ENCODE peak calls at places on chromosomes 11 and 22, in nine cellular contexts. T is head of caudate nucleus; K is hypothalamus; Q is KG1; N is Kasumi-1; A is A549; H is stimulated activated CD8-positive, alpha-beta memory T cell treated with anti-CD3 and anti-CD28 coated beads, Interleukin-4, amount 100 ng/mL, for 4 hours; G is activated B cell treated with CpG ODN at 0.5 μM for 24 hours; M is EL. W is an unnamed sample.

GRCh38 chr11:112655386-112655785 is 305.8 kb upstream of the NCAM1 start:
- DNase-seq in T (peak), K (no peak), Q (no peak), N (no peak), A (no peak), H (no peak), G (no peak), M (peak), W (no peak)

GRCh38 chr11:73190557-73190885 is 27.6 kb upstream of the P2RY2 start:
- DNase-seq in T (no peak), K (no peak), Q (no peak), N (no peak), A (no peak), H (no peak), G (no peak), M (no peak), W (no peak)

GRCh38 chr22:39658367-39658766 is 87.8 kb downstream of the CACNA1I start:
- DNase-seq in T (no peak), K (no peak), Q (no peak), N (no peak), A (peak), H (no peak), G (no peak), M (no peak), W (no peak)

GRCh38 chr11:19772480-19772879 is 59.8 kb downstream of the NAV2 start:
- DNase-seq in T (no peak), K (no peak), Q (no peak), N (no peak), A (no peak), H (no peak), G (no peak), M (no peak), W (no peak)

GRCh38 chr11:104113541-104113940 is 50.4 kb downstream of the PDGFD start:
- DNase-seq in T (no peak), K (no peak), Q (no peak), N (no peak), A (no peak), H (no peak), G (no peak), M (no peak), W (peak)

GRCh38 chr11:120134106-120134930 is 3.6 kb downstream of the TRIM29 start:
- DNase-seq in T (peak), K (no peak), Q (no peak), N (no peak), A (no peak), H (no peak), G (no peak), M (no peak), W (no peak)

GRCh38 chr11:44605068-44605708 is 39.7 kb downstream of the CD82 start:
- DNase-seq in T (no peak), K (no peak), Q (no peak), N (no peak), A (no peak), H (no peak), G (no peak), M (no peak), W (no peak)

GRCh38 chr11:34175284-34176019 is 70.0 kb downstream of the NAT10 start:
- DNase-seq in T (no peak), K (no peak), Q (no peak), N (no peak), A (no peak), H (no peak), G (no peak), M (no peak), W (no peak)

GRCh38 chr11:117644403-117645155 is 152.4 kb downstream of the DSCAML1 start:
- DNase-seq in T (no peak), K (no peak), Q (no peak), N (no peak), A (no peak), H (no peak), G (no peak), M (no peak), W (no peak)

GRCh38 chr11:58531865-58532341 is 24.0 kb upstream of the OR5B21 start:
- DNase-seq in T (no peak), K (no peak), Q (no peak), N (no peak), A (no peak), H (no peak), G (no peak), M (no peak), W (no peak)

GRCh38 chr22:36056980-36057379 is 28.4 kb upstream of the RBFOX2 start:
- DNase-seq in T (no peak), K (no peak), Q (no peak), N (no peak), A (no peak), H (no peak), G (no peak), M (peak), W (peak)

GRCh38 chr11:11148104-11148509 is 204.9 kb downstream of the CSNK2A3 start:
- DNase-seq in T (no peak), K (no peak), Q (no peak), N (no peak), A (no peak), H (no peak), G (no peak), M (peak), W (peak)

GRCh38 chr11:17171342-17171741 is 36.4 kb downstream of the PIK3C2A start:
- DNase-seq in T (no peak), K (no peak), Q (no peak), N (no peak), A (no peak), H (no peak), G (no peak), M (peak), W (peak)

GRCh38 chr22:39087881-39088687 is 9.0 kb upstream of the APOBEC3H start:
- DNase-seq in T (no peak), K (no peak), Q (no peak), N (no peak), A (no peak), H (no peak), G (no peak), M (no peak), W (no peak)

GRCh38 chr22:46473896-46474557 is 63.4 kb downstream of the CELSR1 start:
- DNase-seq in T (no peak), K (no peak), Q (no peak), N (no peak), A (no peak), H (no peak), G (no peak), M (no peak), W (no peak)

GRCh38 chr22:45448431-45448830 is 34.9 kb downstream of the RIBC2 start:
- DNase-seq in T (no peak), K (no peak), Q (no peak), N (no peak), A (no peak), H (no peak), G (no peak), M (no peak), W (peak)

GRCh38 chr22:24952837-24953293 is 349 bp downstream of the KIAA1671 start:
- DNase-seq in T (peak), K (no peak), Q (no peak), N (no peak), A (peak), H (no peak), G (no peak), M (peak), W (no peak)

GRCh38 chr11:19511413-19512183 is 201.0 kb upstream of the NAV2 start:
- DNase-seq in T (peak), K (peak), Q (no peak), N (no peak), A (no peak), H (no peak), G (no peak), M (no peak), W (no peak)

GRCh38 chr11:117687776-117688175 is 109.2 kb downstream of the DSCAML1 start:
- DNase-seq in T (no peak), K (no peak), Q (no peak), N (no peak), A (no peak), H (no peak), G (no peak), M (no peak), W (no peak)

GRCh38 chr11:77046060-77046501 is 11.9 kb downstream of the B3GNT6 start:
- DNase-seq in T (peak), K (no peak), Q (no peak), N (peak), A (peak), H (no peak), G (no peak), M (peak), W (no peak)

GRCh38 chr11:71446150-71446549 is 2.0 kb downstream of the DHCR7 start:
- DNase-seq in T (no peak), K (no peak), Q (no peak), N (no peak), A (no peak), H (no peak), G (no peak), M (no peak), W (no peak)

GRCh38 chr22:22105364-22105763 is 122.8 kb upstream of the TOP3B start:
- DNase-seq in T (no peak), K (no peak), Q (no peak), N (no peak), A (no peak), H (no peak), G (no peak), M (no peak), W (no peak)

GRCh38 chr11:2002807-2003206 is 5.2 kb upstream of the H19 start:
- DNase-seq in T (no peak), K (no peak), Q (no peak), N (no peak), A (no peak), H (no peak), G (no peak), M (no peak), W (no peak)

GRCh38 chr11:71131861-71132260 is 120.5 kb downstream of the SHANK2 start:
- DNase-seq in T (no peak), K (no peak), Q (no peak), N (no peak), A (no peak), H (no peak), G (no peak), M (no peak), W (no peak)

GRCh38 chr11:124669193-124669592 is 4.3 kb downstream of the SIAE start:
- DNase-seq in T (no peak), K (no peak), Q (peak), N (peak), A (peak), H (no peak), G (peak), M (peak), W (peak)

GRCh38 chr11:16173798-16174197 is 182.5 kb downstream of the SOX6 start:
- DNase-seq in T (no peak), K (no peak), Q (no peak), N (no peak), A (no peak), H (no peak), G (no peak), M (no peak), W (no peak)

GRCh38 chr11:2573240-2574042 is 126.4 kb downstream of the KCNQ1OT1 start:
- DNase-seq in T (no peak), K (no peak), Q (no peak), N (no peak), A (no peak), H (no peak), G (no peak), M (no peak), W (no peak)

GRCh38 chr11:34706709-34707461 is 86.0 kb downstream of the EHF start:
- DNase-seq in T (no peak), K (no peak), Q (no peak), N (no peak), A (no peak), H (no peak), G (no peak), M (no peak), W (no peak)

GRCh38 chr11:32511926-32512325 is 71.7 kb upstream of the EIF3M start:
- DNase-seq in T (no peak), K (no peak), Q (no peak), N (no peak), A (no peak), H (no peak), G (no peak), M (no peak), W (no peak)

W was measured in trophoblast cell.